ENCODE peak calls at places on chromosomes 4 and X, in eight cellular contexts. S is T-cell; B is OCI-M1; O is EL; D is H4; H is AG04449; Y is HAP-1; Q is activated naive CD4-positive, alpha-beta T cell treated with anti-CD3 and anti-CD28 coated beads for 36 hours. P is an unnamed sample.
A peak's percentile ranks its signal among the peaks of the same experiment; 100 is the strongest.

GRCh38 chrX:154748712-154749339 is 2.1 kb downstream of the GAB3 start:
- DNase-seq in S (no peak), B (peak; percentile 87), O (peak; percentile 56), D (peak; percentile 27), H (no peak), Y (peak; percentile 44), Q (peak; percentile 62), P (peak; percentile 72)

GRCh38 chr4:2937146-2937857 is 25.9 kb downstream of the NOP14 start:
- DNase-seq in S (no peak), B (no peak), O (no peak), D (peak; percentile 19), H (no peak), Y (no peak), Q (no peak), P (no peak)

GRCh38 chr4:44448548-44449443 is at the start of gene KCTD8:
- DNase-seq in S (peak; percentile 5), B (peak; percentile 90), O (peak; percentile 34), D (peak; percentile 96), H (no peak), Y (peak; percentile 88), Q (peak; percentile 74), P (peak; percentile 78)

GRCh38 chrX:42797646-42798045 is 19.7 kb upstream of the PPP1R2C start:
- DNase-seq in S (no peak), B (no peak), O (peak; percentile 25), D (peak; percentile 12), H (no peak), Y (no peak), Q (no peak), P (no peak)

GRCh38 chr4:138650917-138651564 is 364.5 kb upstream of the NOCT start:
- DNase-seq in S (no peak), B (peak; percentile 93), O (peak; percentile 98), D (peak; percentile 57), H (no peak), Y (no peak), Q (no peak), P (peak; percentile 39)

GRCh38 chrX:94400488-94400887 is 726.5 kb downstream of the FAM133A start:
- DNase-seq in S (no peak), B (no peak), O (no peak), D (peak; percentile 10), H (no peak), Y (no peak), Q (peak; percentile 6), P (no peak)

GRCh38 chrX:39728852-39729587 is 368.7 kb downstream of the BCOR start:
- DNase-seq in S (no peak), B (peak; percentile 51), O (no peak), D (no peak), H (no peak), Y (no peak), Q (no peak), P (no peak)

GRCh38 chr4:30867427-30867826 is 147.3 kb downstream of the PCDH7 start:
- DNase-seq in S (no peak), B (no peak), O (no peak), D (no peak), H (no peak), Y (no peak), Q (no peak), P (no peak)

GRCh38 chr4:7422098-7422897 is 12.4 kb downstream of the PSAPL1 start:
- DNase-seq in S (no peak), B (no peak), O (no peak), D (no peak), H (no peak), Y (no peak), Q (no peak), P (no peak)

GRCh38 chrX:24149346-24150050 is at the start of gene ZFX:
- DNase-seq in S (peak; percentile 58), B (peak; percentile 62), O (peak; percentile 51), D (peak; percentile 7), H (no peak), Y (no peak), Q (peak; percentile 40), P (peak; percentile 69)

P was measured in SJCRH30.